ENCODE peak calls at places on chromosome 5, in seven cellular contexts. C, J, W, R, U, I and Q are unnamed samples.

GRCh38 chr5:29822499-29822898 is 1371.0 kb upstream of the CDH6 start:
- DNase-seq in J (no peak), I (no peak), W (no peak), R (no peak), U (no peak), C (no peak), Q (no peak)

GRCh38 chr5:91797581-91797980 is 414.5 kb upstream of the ARRDC3 start:
- DNase-seq in J (no peak), C (peak), U (no peak), W (no peak), I (no peak), R (no peak), Q (no peak)

GRCh38 chr5:132299901-132300300 is 5.7 kb downstream of the SLC22A4 start:
- DNase-seq in U (no peak), W (no peak), C (no peak), R (no peak), J (no peak), I (no peak), Q (no peak)

GRCh38 chr5:68432682-68433081 is 217.1 kb downstream of the PIK3R1 start:
- DNase-seq in U (no peak), J (no peak), I (no peak), R (no peak), W (no peak), C (no peak), Q (no peak)

GRCh38 chr5:36177715-36178556 is 26.0 kb downstream of the SKP2 start:
- DNase-seq in U (peak), W (peak), I (no peak), R (no peak), C (no peak), J (peak), Q (no peak)

GRCh38 chr5:116668361-116668760 is 93.7 kb upstream of the SEMA6A start:
- DNase-seq in J (peak), C (no peak), R (no peak), I (no peak), U (no peak), W (no peak), Q (no peak)

GRCh38 chr5:39986614-39987013 is 561.8 kb upstream of the DAB2 start:
- DNase-seq in J (no peak), C (no peak), R (no peak), U (no peak), W (no peak), I (no peak), Q (no peak)

GRCh38 chr5:55601209-55601618 is 66.5 kb upstream of the PLPP1 start:
- DNase-seq in C (peak), I (peak), U (peak), R (peak), J (peak), W (peak), Q (no peak)

GRCh38 chr5:135052511-135053145 is 18.6 kb upstream of the PITX1 start:
- DNase-seq in C (no peak), J (no peak), W (no peak), R (peak), I (no peak), U (no peak), Q (no peak)

GRCh38 chr5:172760933-172761332 is 10.1 kb downstream of the DUSP1 start:
- DNase-seq in W (no peak), C (no peak), J (no peak), I (no peak), U (no peak), R (peak), Q (no peak)

DNA sequence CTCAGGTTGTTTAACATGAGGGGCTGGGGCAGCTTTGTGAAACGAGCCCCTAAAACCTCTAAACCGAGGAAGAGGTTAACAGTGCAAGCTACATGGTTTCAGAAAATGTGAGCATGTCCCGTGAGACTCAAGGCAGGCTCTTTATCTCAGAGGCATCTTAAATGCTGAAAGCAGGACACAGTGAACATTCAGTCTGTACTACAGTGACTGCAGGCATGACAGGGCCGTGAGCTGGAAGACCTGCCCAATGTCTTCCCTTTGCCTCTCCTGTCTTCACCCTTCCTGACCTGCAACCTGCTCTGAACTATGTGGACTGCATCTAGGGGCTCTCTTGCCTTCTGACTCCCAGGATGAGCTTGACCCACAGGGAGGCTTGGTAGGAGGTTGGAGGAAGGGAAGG is 58.3 kb downstream of the PRLR start:
- DNase-seq in R (no peak), U (no peak), J (no peak), C (no peak), I (no peak), W (no peak), Q (no peak)
- H3K18ac ChIP-seq in R (no peak), U (no peak), J (no peak), C (no peak), I (no peak), W (no peak), Q (no peak)

GRCh38 chr5:103645816-103646215 is 83.2 kb upstream of the NUDT12 start:
- DNase-seq in R (no peak), W (no peak), C (no peak), U (no peak), J (no peak), I (no peak), Q (no peak)

GRCh38 chr5:103646698-103647614 is 84.4 kb upstream of the NUDT12 start:
- DNase-seq in I (peak), C (peak), U (no peak), R (no peak), J (no peak), W (no peak), Q (peak)

GRCh38 chr5:103648086-103648485 is 85.5 kb upstream of the NUDT12 start:
- DNase-seq in U (no peak), J (no peak), R (no peak), C (peak), W (no peak), I (no peak), Q (no peak)
- H3K18ac ChIP-seq in U (no peak), J (no peak), R (no peak), C (no peak), W (no peak), I (no peak), Q (no peak)

DNA sequence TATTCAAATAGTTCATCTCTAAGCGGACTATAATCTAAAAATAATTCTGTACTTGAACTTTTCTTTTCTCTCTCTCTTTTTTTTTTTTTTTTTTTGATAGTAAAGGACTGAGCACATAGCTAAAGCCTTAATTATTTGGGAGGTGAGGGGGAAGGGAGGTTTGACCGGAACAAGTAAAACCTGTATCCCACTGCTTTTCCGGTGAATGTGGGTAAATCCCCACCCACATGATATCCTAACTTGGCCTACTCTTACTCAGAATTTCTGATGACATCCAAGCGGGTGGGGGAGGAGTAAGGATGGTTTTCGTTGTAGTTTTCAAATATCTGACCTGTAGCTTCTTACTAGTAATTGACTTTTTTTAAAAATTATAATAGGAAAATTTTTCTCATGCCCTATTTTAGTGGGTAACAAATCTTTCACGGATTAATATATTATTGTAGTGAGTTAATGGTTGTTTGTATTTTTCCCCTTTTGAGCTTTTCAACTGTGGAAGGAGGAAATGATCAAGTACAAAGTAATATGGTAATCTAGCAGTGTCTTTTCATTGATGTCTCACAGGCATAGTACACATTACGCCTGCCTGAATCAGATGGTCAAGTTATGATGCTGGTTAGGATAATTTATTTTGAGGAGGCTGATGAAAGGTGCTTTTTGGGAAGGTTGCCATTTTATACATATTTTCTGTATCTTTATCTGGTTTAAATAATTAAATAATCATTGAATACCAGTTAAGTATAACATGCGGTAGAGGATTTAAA is 2.2 kb upstream of the ELL2 start:
- DNase-seq in I (no peak), W (no peak), J (no peak), U (no peak), R (peak), C (peak), Q (no peak)
- H3K18ac ChIP-seq in I (no peak), W (no peak), J (no peak), U (no peak), R (no peak), C (no peak), Q (no peak)

DNA sequence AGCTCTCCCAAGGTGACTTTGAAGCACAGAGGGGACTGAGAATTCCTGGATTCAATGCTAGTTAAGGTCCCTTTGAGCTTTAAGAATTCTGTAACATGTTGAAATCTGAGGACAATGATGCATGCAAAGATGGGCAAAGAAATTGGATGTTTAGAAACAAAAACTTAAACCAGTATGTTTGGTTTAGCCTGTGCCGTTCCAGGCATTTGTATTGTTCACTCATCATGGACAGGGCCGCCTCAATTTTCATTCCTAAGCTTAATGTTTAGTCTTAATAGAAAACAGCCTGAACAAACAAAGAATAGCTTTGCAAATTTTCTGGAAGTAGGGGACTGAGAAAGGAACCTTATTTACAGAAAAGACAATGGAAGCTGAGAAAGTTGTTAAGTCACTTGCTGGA is 267.8 kb downstream of the ARHGEF28 start:
- DNase-seq in U (no peak), I (no peak), R (no peak), W (no peak), C (no peak), J (no peak), Q (no peak)
- H3K18ac ChIP-seq in U (no peak), I (no peak), R (no peak), W (no peak), C (no peak), J (no peak), Q (no peak)

GRCh38 chr5:159170021-159170420 is 39.3 kb downstream of the RNF145 start:
- DNase-seq in J (no peak), R (no peak), W (no peak), C (no peak), I (no peak), U (no peak), Q (no peak)
- H3K18ac ChIP-seq in J (no peak), R (no peak), W (no peak), C (no peak), I (no peak), U (no peak), Q (no peak)

GRCh38 chr5:179336871-179337165 is 8.4 kb downstream of the ADAMTS2 start:
- DNase-seq in W (no peak), U (no peak), R (no peak), C (no peak), I (no peak), J (no peak), Q (no peak)

GRCh38 chr5:179331591-179331990 is 13.7 kb downstream of the ADAMTS2 start:
- DNase-seq in I (no peak), W (no peak), J (peak), R (no peak), U (no peak), C (no peak), Q (no peak)

GRCh38 chr5:179336126-179336870 is 9.0 kb downstream of the ADAMTS2 start:
- DNase-seq in J (no peak), I (no peak), R (no peak), W (no peak), C (peak), U (no peak), Q (no peak)

GRCh38 chr5:179332741-179333290 is 12.4 kb downstream of the ADAMTS2 start:
- DNase-seq in W (no peak), C (no peak), I (no peak), R (no peak), J (no peak), U (no peak), Q (no peak)

DNA sequence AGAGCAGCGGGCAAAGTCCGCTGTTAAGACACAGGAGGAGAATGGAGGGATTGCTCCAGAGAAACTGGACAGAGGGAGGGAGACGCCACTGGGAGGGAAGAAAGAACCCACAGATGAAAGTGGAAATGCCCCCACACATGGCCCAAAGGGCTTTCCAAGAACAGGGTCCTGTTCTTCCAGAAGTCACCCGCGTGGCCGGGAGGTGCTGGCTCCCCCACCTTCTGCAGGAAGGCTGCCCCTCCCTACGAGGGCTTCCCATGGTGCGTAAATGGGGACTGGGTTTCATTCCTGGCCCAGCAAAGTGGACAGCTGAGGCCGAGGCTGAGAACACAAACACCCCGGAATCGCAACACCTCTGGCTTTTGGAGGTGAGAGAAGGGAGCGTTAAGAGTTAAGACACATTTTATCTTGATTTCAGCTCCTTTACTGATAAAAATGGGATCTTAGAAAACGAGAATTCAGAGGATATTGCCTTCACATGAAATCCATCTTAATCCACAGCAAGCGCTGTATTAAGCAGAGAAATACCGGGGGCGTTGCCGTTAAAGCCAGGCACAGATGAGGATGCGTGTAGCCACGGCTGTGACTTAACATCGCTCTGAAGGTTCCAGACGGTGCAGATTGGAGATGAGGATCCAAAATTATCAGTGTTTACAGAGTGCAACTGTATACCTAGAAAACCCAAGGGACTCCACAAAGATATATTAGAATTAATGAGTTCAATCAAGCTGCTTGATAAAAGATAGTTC is 11.1 kb downstream of the ADAMTS2 start:
- DNase-seq in J (no peak), W (no peak), C (no peak), R (no peak), U (no peak), I (no peak), Q (no peak)
- H3K18ac ChIP-seq in J (no peak), W (no peak), C (no peak), R (no peak), U (peak), I (no peak), Q (no peak)

GRCh38 chr5:33756481-33756880 is 135.3 kb downstream of the ADAMTS12 start:
- DNase-seq in C (no peak), J (no peak), U (no peak), W (no peak), R (no peak), I (no peak), Q (no peak)
- H3K18ac ChIP-seq in C (no peak), J (peak), U (no peak), W (no peak), R (no peak), I (no peak), Q (no peak)